ENCODE peak calls at places on chromosomes 16 and 17, in nine cellular contexts. P is AG10803, N is fibroblast of pulmonary artery, M is B cell, I is NCI-H446, D is Calu3, Y is DMS153, H is omental fat pad, B is Right ventricle myocardium superior. E is an unnamed sample.

GRCh38 chr17:45431531-45432404 is 902 bp downstream of the ARHGAP27 start:
- DNase-seq in H (no peak), D (peak), M (peak), P (peak), N (peak), I (no peak), B (peak), Y (peak), E (peak)

GRCh38 chr17:2865228-2865627 is 69.0 kb downstream of the RAP1GAP2 start:
- DNase-seq in Y (no peak), D (no peak), H (no peak), M (no peak), P (no peak), I (no peak), N (no peak), B (no peak), E (no peak)

GRCh38 chr17:30808785-30809286 is 15.7 kb downstream of the CRLF3 start:
- DNase-seq in H (no peak), P (no peak), Y (no peak), I (no peak), B (no peak), N (no peak), M (peak), D (no peak), E (no peak)

GRCh38 chr17:61574542-61575351 is 16.3 kb downstream of the NACA2 start:
- DNase-seq in B (no peak), H (no peak), P (peak), I (peak), Y (peak), D (peak), M (no peak), N (peak), E (no peak)

GRCh38 chr17:82911822-82912221 is 72.0 kb upstream of the ZNF750 start:
- DNase-seq in Y (no peak), P (no peak), H (no peak), I (no peak), B (no peak), M (peak), D (no peak), N (no peak), E (peak)

GRCh38 chr17:83193336-83194188 is 114.2 kb downstream of the METRNL start:
- DNase-seq in I (no peak), Y (no peak), N (no peak), H (peak), D (no peak), B (peak), M (no peak), P (peak), E (peak)

GRCh38 chr16:57723170-57723569 is 12.4 kb upstream of the KATNB1 start:
- DNase-seq in B (no peak), N (peak), Y (no peak), M (no peak), I (no peak), H (no peak), D (peak), P (no peak), E (no peak)

GRCh38 chr17:2598166-2598565 is 4.7 kb downstream of the PAFAH1B1 start:
- DNase-seq in P (peak), I (no peak), M (no peak), Y (no peak), B (no peak), N (peak), D (no peak), H (no peak), E (no peak)

GRCh38 chr17:302300-302698 is 50.3 kb downstream of the RPH3AL start:
- DNase-seq in H (no peak), I (no peak), N (no peak), B (peak), D (no peak), P (no peak), Y (no peak), M (no peak), E (no peak)

GRCh38 chr16:166375-167116 is 768 bp downstream of the HBM start:
- DNase-seq in B (no peak), N (no peak), Y (no peak), M (no peak), H (no peak), I (no peak), D (no peak), P (no peak), E (no peak)

GRCh38 chr17:81868674-81869220 is 2.4 kb downstream of the ARHGDIA start:
- DNase-seq in B (no peak), P (peak), Y (no peak), N (peak), I (no peak), D (no peak), H (no peak), M (peak), E (peak)

GRCh38 chr17:67474081-67474661 is 97.1 kb downstream of the PITPNC1 start:
- DNase-seq in N (peak), D (no peak), I (no peak), M (no peak), Y (no peak), P (peak), B (no peak), H (no peak), E (no peak)

GRCh38 chr16:84593825-84594724 is 23.8 kb downstream of the COTL1 start:
- DNase-seq in D (no peak), P (no peak), N (peak), Y (no peak), B (peak), M (peak), H (no peak), I (no peak), E (peak)

GRCh38 chr16:70801611-70802010 is 653 bp upstream of the VAC14 start:
- DNase-seq in P (no peak), H (no peak), N (no peak), B (no peak), D (no peak), I (no peak), Y (no peak), M (no peak), E (no peak)

GRCh38 chr16:17358350-17358749 is 112.4 kb downstream of the XYLT1 start:
- DNase-seq in I (no peak), Y (no peak), D (no peak), P (no peak), N (no peak), M (no peak), H (no peak), B (no peak), E (no peak)

GRCh38 chr16:77090062-77090461 is 100.9 kb upstream of the MON1B start:
- DNase-seq in M (no peak), P (no peak), Y (no peak), B (no peak), N (no peak), H (no peak), I (no peak), D (no peak), E (no peak)

GRCh38 chr16:85210423-85211169 is 98.3 kb upstream of the CIBAR2 start:
- DNase-seq in Y (no peak), B (peak), N (peak), D (no peak), I (no peak), M (no peak), H (no peak), P (peak), E (no peak)

GRCh38 chr17:76710863-76711611 is at the start of gene MXRA7:
- DNase-seq in D (peak), I (no peak), Y (no peak), P (peak), N (peak), M (peak), H (peak), B (peak), E (peak)

GRCh38 chr17:12568358-12569251 is 97.1 kb upstream of the MYOCD start:
- DNase-seq in N (no peak), P (no peak), D (no peak), Y (no peak), I (no peak), H (no peak), B (no peak), M (no peak), E (no peak)

GRCh38 chr17:245611-246010 is 64.2 kb upstream of the DOC2B start:
- DNase-seq in H (no peak), D (no peak), M (no peak), N (no peak), Y (no peak), I (no peak), B (peak), P (no peak), E (peak)

GRCh38 chr17:68640601-68641000 is 39.4 kb upstream of the FAM20A start:
- DNase-seq in Y (no peak), B (no peak), M (no peak), P (no peak), I (no peak), N (peak), D (no peak), H (no peak), E (no peak)

E was measured in aorta.